ENCODE peak calls at places on chromosome 13, in five cellular contexts. One of them, this sample, is unnamed.

GRCh38 chr13:84455143-84455905 is 573.0 kb upstream of the SLITRK1 start:
- DNase-seq in mucosa of descending colon: no peak
- DNase-seq in lower leg skin: no peak
- DNase-seq in fibroblast of villous mesenchyme: no peak
- DNase-seq in fibroblast of lung: no peak
- DNase-seq in this sample: no peak

GRCh38 chr13:46484561-46484960 is 68.4 kb upstream of the LRCH1 start:
- DNase-seq in mucosa of descending colon: no peak
- DNase-seq in fibroblast of villous mesenchyme: no peak
- DNase-seq in lower leg skin: no peak
- DNase-seq in fibroblast of lung: no peak
- DNase-seq in this sample: no peak

GRCh38 chr13:36282818-36283432 is 14.7 kb downstream of the CCDC169 start:
- DNase-seq in fibroblast of lung: peak
- DNase-seq in mucosa of descending colon: no peak
- DNase-seq in lower leg skin: no peak
- DNase-seq in fibroblast of villous mesenchyme: peak
- DNase-seq in this sample: peak

GRCh38 chr13:80400164-80400767 is 59.3 kb upstream of the SPRY2 start:
- DNase-seq in fibroblast of lung: no peak
- DNase-seq in mucosa of descending colon: no peak
- DNase-seq in fibroblast of villous mesenchyme: no peak
- DNase-seq in lower leg skin: no peak
- DNase-seq in this sample: peak

GRCh38 chr13:20405691-20406090 is 120.0 kb downstream of the CRYL1 start:
- DNase-seq in fibroblast of villous mesenchyme: no peak
- DNase-seq in mucosa of descending colon: no peak
- DNase-seq in fibroblast of lung: no peak
- DNase-seq in lower leg skin: peak
- DNase-seq in this sample: no peak

GRCh38 chr13:112710855-112711527 is 21.2 kb downstream of the ATP11A start:
- DNase-seq in fibroblast of lung: no peak
- DNase-seq in mucosa of descending colon: no peak
- DNase-seq in fibroblast of villous mesenchyme: no peak
- DNase-seq in lower leg skin: peak
- DNase-seq in this sample: no peak

GRCh38 chr13:101499406-101499805 is 46.9 kb downstream of the ITGBL1 start:
- DNase-seq in mucosa of descending colon: no peak
- DNase-seq in fibroblast of lung: no peak
- DNase-seq in lower leg skin: no peak
- DNase-seq in fibroblast of villous mesenchyme: no peak
- DNase-seq in this sample: no peak

GRCh38 chr13:24693862-24694471 is 13.8 kb downstream of the ATP12A start:
- DNase-seq in fibroblast of lung: peak
- DNase-seq in fibroblast of villous mesenchyme: peak
- DNase-seq in mucosa of descending colon: no peak
- DNase-seq in lower leg skin: no peak
- DNase-seq in this sample: peak

GRCh38 chr13:70424928-70425327 is 316.7 kb upstream of the KLHL1 start:
- DNase-seq in mucosa of descending colon: no peak
- DNase-seq in fibroblast of villous mesenchyme: no peak
- DNase-seq in lower leg skin: no peak
- DNase-seq in fibroblast of lung: no peak
- DNase-seq in this sample: no peak

GRCh38 chr13:106963151-106963550 is 395.2 kb upstream of the ARGLU1 start:
- DNase-seq in lower leg skin: no peak
- DNase-seq in fibroblast of lung: no peak
- DNase-seq in fibroblast of villous mesenchyme: no peak
- DNase-seq in mucosa of descending colon: no peak
- DNase-seq in this sample: no peak

GRCh38 chr13:72174549-72174948 is 307.5 kb upstream of the DACH1 start:
- DNase-seq in lower leg skin: no peak
- DNase-seq in mucosa of descending colon: no peak
- DNase-seq in fibroblast of villous mesenchyme: no peak
- DNase-seq in fibroblast of lung: no peak
- DNase-seq in this sample: no peak

GRCh38 chr13:44108345-44108858 is 228.7 kb downstream of the LACC1 start:
- DNase-seq in fibroblast of lung: no peak
- DNase-seq in fibroblast of villous mesenchyme: no peak
- DNase-seq in lower leg skin: no peak
- DNase-seq in mucosa of descending colon: peak
- DNase-seq in this sample: no peak

GRCh38 chr13:23344923-23345322 is 88.6 kb downstream of the SACS start:
- DNase-seq in fibroblast of villous mesenchyme: no peak
- DNase-seq in fibroblast of lung: no peak
- DNase-seq in mucosa of descending colon: no peak
- DNase-seq in lower leg skin: no peak
- DNase-seq in this sample: no peak

GRCh38 chr13:23347601-23348000 is 85.9 kb downstream of the SACS start:
- DNase-seq in mucosa of descending colon: no peak
- DNase-seq in fibroblast of lung: no peak
- DNase-seq in lower leg skin: no peak
- DNase-seq in fibroblast of villous mesenchyme: no peak
- DNase-seq in this sample: no peak

GRCh38 chr13:23349127-23349897 is 84.2 kb downstream of the SACS start:
- DNase-seq in fibroblast of lung: no peak
- DNase-seq in fibroblast of villous mesenchyme: peak
- DNase-seq in lower leg skin: no peak
- DNase-seq in mucosa of descending colon: no peak
- DNase-seq in this sample: no peak

GRCh38 chr13:23350009-23350408 is 83.5 kb downstream of the SACS start:
- DNase-seq in lower leg skin: no peak
- DNase-seq in fibroblast of villous mesenchyme: no peak
- DNase-seq in mucosa of descending colon: no peak
- DNase-seq in fibroblast of lung: peak
- DNase-seq in this sample: no peak

DNA sequence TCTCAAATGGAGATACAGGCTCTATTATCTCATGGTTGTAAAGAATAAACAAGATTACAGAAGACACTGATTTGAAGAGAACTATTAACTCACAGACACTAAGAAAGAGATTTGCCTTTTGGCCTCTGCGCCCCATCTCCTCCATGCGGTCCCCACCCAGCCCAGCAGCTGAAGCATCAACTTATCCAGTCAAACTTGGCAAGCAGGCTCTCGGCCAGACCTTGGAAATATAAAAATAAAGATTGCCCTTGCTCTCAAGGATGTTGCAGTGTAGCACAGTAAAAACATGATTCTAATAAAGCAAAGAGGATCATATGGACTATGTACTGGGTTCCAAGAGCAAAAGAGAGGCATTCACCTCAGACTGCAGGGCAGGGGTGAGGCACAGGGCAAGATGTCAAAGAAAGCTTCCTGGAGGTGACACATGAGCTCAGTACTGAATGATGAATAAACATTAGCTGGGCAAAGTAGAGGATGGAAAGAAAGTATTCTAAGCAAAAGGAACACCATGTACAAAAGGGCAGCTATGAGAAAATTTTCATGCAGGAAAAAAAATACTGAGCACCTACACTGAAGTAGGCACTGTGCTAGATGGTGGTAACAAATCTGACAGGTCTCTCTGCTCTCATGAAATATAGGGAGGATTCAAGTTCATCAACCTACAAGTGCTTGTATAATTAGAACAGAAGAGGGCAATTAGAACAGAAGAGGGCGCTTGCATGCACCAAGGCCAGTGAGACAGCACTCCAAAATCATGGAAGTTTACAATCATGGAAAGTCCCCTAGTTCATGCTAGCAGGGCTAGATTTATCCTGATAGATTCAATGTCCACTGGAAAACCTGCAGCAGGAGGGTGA is 85.0 kb downstream of the SACS start:
- DNase-seq in fibroblast of lung: no peak
- DNase-seq in fibroblast of villous mesenchyme: no peak
- DNase-seq in mucosa of descending colon: no peak
- DNase-seq in lower leg skin: no peak
- DNase-seq in this sample: no peak
- TF ChIP-seq CTCF in fibroblast of lung: no peak
- TF ChIP-seq CTCF in fibroblast of villous mesenchyme: no peak
- TF ChIP-seq CTCF in mucosa of descending colon: no peak
- TF ChIP-seq CTCF in lower leg skin: no peak
- TF ChIP-seq CTCF in this sample: no peak

GRCh38 chr13:52955505-52955904 is 73.1 kb upstream of the OLFM4 start:
- DNase-seq in lower leg skin: no peak
- DNase-seq in fibroblast of lung: no peak
- DNase-seq in mucosa of descending colon: no peak
- DNase-seq in fibroblast of villous mesenchyme: no peak
- DNase-seq in this sample: no peak
- H3K4me3 ChIP-seq in lower leg skin: no peak
- H3K4me3 ChIP-seq in fibroblast of lung: no peak
- H3K4me3 ChIP-seq in mucosa of descending colon: no peak
- H3K4me3 ChIP-seq in fibroblast of villous mesenchyme: no peak
- H3K4me3 ChIP-seq in this sample: no peak

DNA sequence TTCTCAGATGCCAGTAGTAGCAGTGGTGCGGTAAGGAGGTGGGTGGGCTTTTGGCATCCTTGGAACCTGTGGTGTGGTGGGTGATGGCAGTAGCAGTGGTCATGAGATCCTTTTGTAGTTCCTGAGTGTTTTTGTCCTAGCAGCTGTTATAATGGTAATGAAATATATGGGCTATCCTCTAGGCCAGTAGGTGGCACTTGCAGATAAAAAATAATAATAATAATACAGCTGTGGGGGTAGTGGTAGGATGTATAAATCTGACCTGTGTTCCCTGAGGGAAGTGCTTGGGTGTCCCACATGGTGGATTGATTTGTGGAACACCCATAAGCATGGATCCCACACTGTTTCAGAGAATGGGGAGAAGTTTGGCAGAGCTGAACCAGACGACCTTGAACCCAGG is 334.0 kb downstream of the SLITRK5 start:
- DNase-seq in lower leg skin: no peak
- DNase-seq in mucosa of descending colon: no peak
- DNase-seq in fibroblast of villous mesenchyme: no peak
- DNase-seq in fibroblast of lung: no peak
- DNase-seq in this sample: no peak
- TF ChIP-seq CTCF in lower leg skin: no peak
- TF ChIP-seq CTCF in mucosa of descending colon: no peak
- TF ChIP-seq CTCF in fibroblast of villous mesenchyme: no peak
- TF ChIP-seq CTCF in fibroblast of lung: no peak
- TF ChIP-seq CTCF in this sample: no peak

DNA sequence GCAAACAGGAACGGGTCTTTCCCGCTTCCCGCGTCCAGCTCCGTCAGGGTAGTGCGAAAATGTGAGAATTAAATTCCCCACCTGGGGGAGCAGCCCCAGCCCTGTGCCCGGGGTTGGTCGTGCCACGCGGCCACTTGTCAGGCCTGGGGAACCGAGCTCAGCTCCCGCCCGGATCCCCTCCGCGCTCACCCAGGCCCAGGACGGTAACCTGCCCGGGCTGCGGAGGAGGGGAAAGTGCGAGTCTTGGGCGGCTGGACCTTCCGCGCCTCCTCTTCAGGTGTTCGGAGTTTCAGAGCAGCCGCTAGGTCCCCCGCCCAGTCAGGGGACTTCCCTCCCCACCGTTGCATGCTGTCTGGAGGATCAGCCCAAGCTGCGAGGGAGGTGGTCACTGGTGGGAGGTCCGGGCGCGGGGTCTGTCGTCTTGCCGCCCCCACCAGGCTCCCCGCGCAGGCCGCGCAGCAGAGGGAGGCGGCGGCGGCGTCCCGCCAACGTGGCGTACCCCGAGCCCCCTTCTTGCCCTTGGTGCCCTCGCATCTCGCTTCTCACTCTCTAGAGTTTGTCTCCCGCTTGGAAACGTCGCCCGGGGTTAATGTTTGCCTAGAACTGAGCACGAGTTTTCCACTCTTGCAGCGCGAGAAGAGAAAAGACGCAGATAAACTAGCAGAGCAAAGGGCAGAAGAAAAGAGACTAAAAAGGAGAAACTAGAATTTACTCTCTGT is 8.1 kb downstream of the URAD start:
- DNase-seq in lower leg skin: peak
- DNase-seq in fibroblast of villous mesenchyme: no peak
- DNase-seq in mucosa of descending colon: peak
- DNase-seq in fibroblast of lung: no peak
- DNase-seq in this sample: no peak
- H3K4me3 ChIP-seq in lower leg skin: no peak
- H3K4me3 ChIP-seq in fibroblast of villous mesenchyme: no peak
- H3K4me3 ChIP-seq in mucosa of descending colon: peak
- H3K4me3 ChIP-seq in fibroblast of lung: no peak
- H3K4me3 ChIP-seq in this sample: no peak

GRCh38 chr13:110390572-110390971 is 83.5 kb downstream of the COL4A2 start:
- DNase-seq in lower leg skin: no peak
- DNase-seq in fibroblast of villous mesenchyme: peak
- DNase-seq in mucosa of descending colon: no peak
- DNase-seq in fibroblast of lung: peak
- DNase-seq in this sample: no peak
- TF ChIP-seq CTCF in lower leg skin: no peak
- TF ChIP-seq CTCF in fibroblast of villous mesenchyme: no peak
- TF ChIP-seq CTCF in mucosa of descending colon: no peak
- TF ChIP-seq CTCF in fibroblast of lung: no peak
- TF ChIP-seq CTCF in this sample: no peak

GRCh38 chr13:108987945-108988344 is 358.5 kb downstream of the MYO16 start:
- DNase-seq in fibroblast of villous mesenchyme: no peak
- DNase-seq in lower leg skin: no peak
- DNase-seq in mucosa of descending colon: no peak
- DNase-seq in fibroblast of lung: no peak
- DNase-seq in this sample: no peak
- H3K4me3 ChIP-seq in fibroblast of villous mesenchyme: no peak
- H3K4me3 ChIP-seq in lower leg skin: no peak
- H3K4me3 ChIP-seq in mucosa of descending colon: no peak
- H3K4me3 ChIP-seq in fibroblast of lung: no peak
- H3K4me3 ChIP-seq in this sample: no peak

GRCh38 chr13:49820591-49821215 is 28.2 kb upstream of the KPNA3 start:
- DNase-seq in fibroblast of villous mesenchyme: no peak
- DNase-seq in lower leg skin: no peak
- DNase-seq in fibroblast of lung: no peak
- DNase-seq in mucosa of descending colon: no peak
- DNase-seq in this sample: no peak

GRCh38 chr13:49821216-49821820 is 28.8 kb upstream of the KPNA3 start:
- DNase-seq in lower leg skin: no peak
- DNase-seq in fibroblast of villous mesenchyme: no peak
- DNase-seq in mucosa of descending colon: no peak
- DNase-seq in fibroblast of lung: no peak
- DNase-seq in this sample: peak
- TF ChIP-seq CTCF in lower leg skin: no peak
- TF ChIP-seq CTCF in fibroblast of villous mesenchyme: peak
- TF ChIP-seq CTCF in mucosa of descending colon: no peak
- TF ChIP-seq CTCF in fibroblast of lung: no peak
- TF ChIP-seq CTCF in this sample: no peak

DNA sequence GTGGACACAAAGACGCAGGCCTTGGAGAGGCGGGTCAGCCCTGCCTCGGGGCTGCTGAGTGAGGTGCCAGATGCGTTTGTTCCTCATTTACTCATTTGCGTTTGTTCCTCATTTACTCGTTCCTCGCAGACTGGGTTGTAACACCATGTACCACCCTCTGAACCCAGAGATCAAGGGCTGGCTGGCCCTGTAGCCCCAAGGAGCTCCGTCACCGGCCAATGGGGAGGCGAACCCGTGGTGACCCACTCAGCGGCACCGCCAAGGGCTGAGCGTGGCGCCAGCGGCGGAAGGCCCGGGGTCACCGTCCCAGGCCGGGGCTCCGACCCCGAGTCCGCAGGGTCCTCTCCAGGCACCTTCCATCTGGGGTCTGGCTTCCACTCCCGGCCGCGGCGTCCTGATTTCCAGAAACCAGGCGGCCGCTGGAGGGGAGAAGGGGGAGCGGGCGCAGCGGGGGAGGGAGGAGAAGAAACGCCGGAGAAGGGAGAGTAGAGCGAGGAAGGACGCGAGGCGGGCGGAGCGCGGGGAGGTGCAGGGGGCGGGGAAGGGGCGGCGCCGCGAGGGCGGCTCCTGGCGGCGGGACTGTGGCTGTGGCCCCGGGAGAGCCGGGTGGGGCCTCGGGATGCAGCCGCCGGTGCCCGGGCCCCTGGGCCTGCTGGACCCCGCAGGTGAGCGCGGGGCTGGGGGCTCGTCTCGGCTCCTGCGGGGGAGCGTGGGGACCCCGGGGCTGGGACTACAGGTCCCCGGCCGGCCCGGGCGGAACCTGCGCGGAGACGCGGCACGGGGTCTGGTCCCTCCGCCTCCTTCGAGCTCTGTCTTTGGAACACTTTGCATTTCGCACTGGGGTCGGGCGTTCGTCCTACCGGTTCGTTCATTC is at the start of gene TMEM255B:
- DNase-seq in fibroblast of villous mesenchyme: peak
- DNase-seq in mucosa of descending colon: peak
- DNase-seq in fibroblast of lung: peak
- DNase-seq in lower leg skin: peak
- DNase-seq in this sample: peak
- H3K4me3 ChIP-seq in fibroblast of villous mesenchyme: peak
- H3K4me3 ChIP-seq in mucosa of descending colon: peak
- H3K4me3 ChIP-seq in fibroblast of lung: peak
- H3K4me3 ChIP-seq in lower leg skin: peak
- H3K4me3 ChIP-seq in this sample: peak